ENCODE peak calls at places on chromosomes 16 and 17, in five cellular contexts. A, U, V, W and G are unnamed samples. For H3K36me3, the result is how much of the 10 kb centered on the place peaks cover.

GRCh38 chr16:51245306-51245705 is 94.2 kb upstream of the SALL1 start:
- DNase-seq in A (no peak), U (no peak), V (no peak), W (no peak), G (no peak)

GRCh38 chr16:70475054-70475871 is 20.9 kb downstream of the FCSK start:
- DNase-seq in A (no peak), U (no peak), V (no peak), W (no peak), G (no peak)

GRCh38 chr16:82627811-82628339 is 1.1 kb downstream of the CDH13 start:
- DNase-seq in A (peak), U (peak), V (no peak), W (no peak), G (peak)

GRCh38 chr17:81285179-81285878 is 9.8 kb downstream of the SLC38A10 start:
- DNase-seq in A (peak), U (peak), V (peak), W (no peak), G (peak)

GRCh38 chr16:69859105-69859969 is 91.8 kb upstream of the CLEC18A start:
- DNase-seq in A (peak), U (peak), V (peak), W (peak), G (peak)

GRCh38 chr16:85475233-85475632 is 137.9 kb upstream of the GSE1 start:
- DNase-seq in A (no peak), U (no peak), V (no peak), W (no peak), G (no peak)

GRCh38 chr17:43782903-43783462 is 2.7 kb downstream of the CFAP97D1 start:
- DNase-seq in A (no peak), U (no peak), V (no peak), W (no peak), G (no peak)

GRCh38 chr17:12727076-12727750 is 61.5 kb downstream of the MYOCD start:
- DNase-seq in A (no peak), U (no peak), V (no peak), W (no peak), G (no peak)

GRCh38 chr17:75731716-75732498 is 10.6 kb downstream of the ITGB4 start:
- DNase-seq in A (peak), U (no peak), V (no peak), W (no peak), G (peak)

GRCh38 chr17:74759243-74759801 is 10.9 kb downstream of the NHERF1 start:
- DNase-seq in A (no peak), U (no peak), V (peak), W (no peak), G (peak)

GRCh38 chr16:88687254-88687576 is 908 bp upstream of the SNAI3 start:
- DNase-seq in A (peak), U (no peak), V (no peak), W (no peak), G (no peak)

GRCh38 chr16:12998376-12999085 is 97.1 kb downstream of the SHISA9 start:
- DNase-seq in A (no peak), U (no peak), V (no peak), W (no peak), G (no peak)

GRCh38 chr17:82443465-82444283 is 6.9 kb downstream of the CYBC1 start:
- DNase-seq in A (no peak), U (no peak), V (no peak), W (no peak), G (no peak)

GRCh38 chr16:2166263-2167080 is 10.9 kb downstream of the TRAF7 start:
- DNase-seq in A (no peak), U (no peak), V (no peak), W (peak), G (peak)

GRCh38 chr17:7405413-7405881 is 1.6 kb upstream of the TMEM256 start:
- DNase-seq in A (peak), U (no peak), V (peak), W (no peak), G (no peak)

GRCh38 chr17:45225964-45226530 is 4.4 kb downstream of the FMNL1 start:
- DNase-seq in A (peak), U (peak), V (peak), W (no peak), G (peak)

GRCh38 chr16:84312783-84313382 is 18.2 kb downstream of the WFDC1 start:
- DNase-seq in A (peak), U (no peak), V (no peak), W (no peak), G (peak)

GRCh38 chr17:48549909-48550308 is 5.0 kb upstream of the HOXB2 start:
- DNase-seq in A (no peak), U (no peak), V (no peak), W (no peak), G (no peak)

GRCh38 chr17:59763861-59764260 is 56.4 kb downstream of the VMP1 start:
- DNase-seq in A (no peak), U (no peak), V (no peak), W (peak), G (no peak)

GRCh38 chr16:74695450-74696422 is 4.9 kb downstream of the MLKL start:
- DNase-seq in A (peak), U (peak), V (peak), W (peak), G (peak)

GRCh38 chr16:79792952-79793351 is 192.4 kb upstream of the MAF start:
- DNase-seq in A (peak), U (no peak), V (no peak), W (no peak), G (no peak)

GRCh38 chr17:333626-334396 is 18.8 kb downstream of the RPH3AL start:
- DNase-seq in A (peak), U (peak), V (no peak), W (no peak), G (peak)

GRCh38 chr16:19230575-19230974 is 55.0 kb upstream of the CLEC19A start:
- DNase-seq in A (no peak), U (no peak), V (no peak), W (no peak), G (no peak)

GRCh38 chr16:88534731-88535141 is 35.5 kb upstream of the ZC3H18 start:
- DNase-seq in A (peak), U (no peak), V (no peak), W (no peak), G (no peak)

GRCh38 chr17:44775838-44776621 is 17.2 kb downstream of the ADAM11 start:
- DNase-seq in A (no peak), U (no peak), V (no peak), W (no peak), G (peak)

GRCh38 chr16:50448522-50448921 is 79.7 kb upstream of the BRD7 start:
- DNase-seq in A (no peak), U (no peak), V (no peak), W (no peak), G (no peak)

GRCh38 chr17:59361916-59362810 is 30.7 kb downstream of the YPEL2 start:
- DNase-seq in A (no peak), U (no peak), V (no peak), W (peak), G (peak)

GRCh38 chr17:19004601-19005441 is at the start of gene FAM83G:
- DNase-seq in A (peak), U (peak), V (no peak), W (peak), G (peak)

GRCh38 chr17:37671813-37672544 is 28.7 kb upstream of the DDX52 start:
- DNase-seq in A (no peak), U (no peak), V (no peak), W (peak), G (no peak)

GRCh38 chr16:84581161-84581560 is 36.7 kb downstream of the COTL1 start:
- DNase-seq in A (no peak), U (no peak), V (no peak), W (no peak), G (no peak)

GRCh38 chr17:2484876-2485275 is 26.8 kb downstream of the METTL16 start:
- DNase-seq in A (no peak), U (no peak), V (no peak), W (no peak), G (no peak)

GRCh38 chr17:45579529-45580495 is 89.3 kb upstream of the PLEKHM1 start:
- DNase-seq in A (no peak), U (no peak), V (no peak), W (no peak), G (no peak)

GRCh38 chr16:381788-382717 is at the start of gene PGAP6:
- DNase-seq in A (peak), U (peak), V (peak), W (no peak), G (peak)

DNA sequence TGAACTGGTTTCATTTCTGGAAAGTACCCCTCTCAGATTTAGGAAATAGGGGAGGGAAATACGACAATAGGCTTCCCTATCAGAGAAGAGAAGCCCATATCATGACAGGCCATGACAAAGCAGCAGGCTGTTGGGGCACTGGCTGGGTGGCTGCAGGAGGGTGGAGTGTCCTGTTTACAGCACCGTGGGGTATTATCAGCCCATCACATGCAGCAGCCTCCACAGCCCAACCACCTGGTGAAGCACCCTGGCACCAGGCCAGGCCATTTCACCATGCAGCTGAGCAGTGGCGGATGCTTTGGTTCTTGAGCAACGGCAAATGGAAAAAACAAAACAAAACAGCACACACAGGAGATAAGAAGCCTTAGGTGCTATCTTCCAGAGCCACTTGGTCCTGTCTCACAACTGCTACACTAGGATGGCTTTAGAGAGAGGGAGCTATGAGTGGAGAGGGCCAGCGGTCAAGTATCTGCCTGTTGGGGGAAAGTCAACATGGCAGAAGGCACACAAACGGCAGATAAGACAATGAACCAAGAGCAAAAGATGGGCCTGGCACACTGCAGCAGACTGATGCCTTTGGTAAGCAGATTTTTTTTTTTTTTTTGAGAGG is 24.2 kb downstream of the FAM117A start:
- DNase-seq in A (peak), U (peak), V (peak), W (no peak), G (peak)
- H3K4me3 ChIP-seq in A (no peak), U (no peak), V (peak), W (no peak), G (no peak)

GRCh38 chr16:27499659-27500055 is 50.1 kb downstream of the GTF3C1 start:
- DNase-seq in A (no peak), U (peak), V (no peak), W (no peak), G (no peak)

GRCh38 chr16:27498020-27498419 is 51.7 kb downstream of the GTF3C1 start:
- DNase-seq in A (no peak), U (no peak), V (no peak), W (no peak), G (no peak)

GRCh38 chr16:27500801-27501200 is 48.9 kb downstream of the GTF3C1 start:
- DNase-seq in A (no peak), U (no peak), V (no peak), W (no peak), G (no peak)

GRCh38 chr16:27498916-27499658 is 50.6 kb downstream of the GTF3C1 start:
- DNase-seq in A (no peak), U (no peak), V (no peak), W (no peak), G (no peak)

GRCh38 chr16:27498426-27498825 is 51.3 kb downstream of the GTF3C1 start:
- DNase-seq in A (no peak), U (no peak), V (no peak), W (no peak), G (no peak)
- H3K36me3 ChIP-seq in A (under half), U (under half), V (half or more), W (under half), G (half or more)

GRCh38 chr17:8698142-8699050 is 46.2 kb downstream of the CCDC42 start:
- DNase-seq in A (peak), U (peak), V (no peak), W (no peak), G (no peak)
- H3K4me3 ChIP-seq in A (no peak), U (peak), V (no peak), W (no peak), G (no peak)

GRCh38 chr16:57747996-57748395 is 12.4 kb downstream of the KATNB1 start:
- DNase-seq in A (no peak), U (no peak), V (no peak), W (no peak), G (no peak)

GRCh38 chr16:57748596-57748995 is 13.0 kb downstream of the KATNB1 start:
- DNase-seq in A (peak), U (no peak), V (no peak), W (no peak), G (no peak)

GRCh38 chr16:57749872-57750452 is 14.4 kb downstream of the KATNB1 start:
- DNase-seq in A (no peak), U (no peak), V (no peak), W (no peak), G (no peak)

GRCh38 chr16:57747496-57747895 is 11.9 kb downstream of the KATNB1 start:
- DNase-seq in A (no peak), U (no peak), V (no peak), W (no peak), G (no peak)

DNA sequence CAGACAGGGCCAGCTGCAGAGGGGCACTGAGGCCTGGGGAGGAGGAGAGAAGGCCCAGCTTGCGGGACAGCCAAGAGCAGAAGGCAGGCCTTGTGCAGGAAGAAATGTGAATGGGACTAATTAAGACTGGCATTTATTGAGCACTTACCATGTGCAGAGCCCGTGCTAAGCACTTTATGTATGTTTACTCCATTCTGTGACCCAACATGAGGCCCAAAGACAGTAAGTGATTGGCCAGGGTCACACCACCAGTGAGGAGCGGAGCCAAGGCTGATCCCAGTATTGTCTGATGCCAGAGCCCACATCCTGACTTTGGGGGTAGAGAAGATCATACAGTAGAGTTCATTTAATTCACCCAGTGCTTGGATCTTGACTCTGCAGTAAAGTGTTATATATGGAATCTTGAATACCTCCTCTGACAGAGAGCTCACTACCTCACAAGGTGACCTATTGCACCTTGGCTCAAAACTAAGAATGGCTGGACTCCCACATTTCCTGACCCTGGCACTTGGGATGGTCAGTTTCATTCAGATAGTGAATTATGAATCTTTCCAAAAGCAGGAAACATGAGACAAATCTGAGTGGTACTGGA is 13.6 kb downstream of the KATNB1 start:
- DNase-seq in A (no peak), U (no peak), V (no peak), W (no peak), G (no peak)
- H3K36me3 ChIP-seq in A (under half), U (under half), V (half or more), W (under half), G (under half)

DNA sequence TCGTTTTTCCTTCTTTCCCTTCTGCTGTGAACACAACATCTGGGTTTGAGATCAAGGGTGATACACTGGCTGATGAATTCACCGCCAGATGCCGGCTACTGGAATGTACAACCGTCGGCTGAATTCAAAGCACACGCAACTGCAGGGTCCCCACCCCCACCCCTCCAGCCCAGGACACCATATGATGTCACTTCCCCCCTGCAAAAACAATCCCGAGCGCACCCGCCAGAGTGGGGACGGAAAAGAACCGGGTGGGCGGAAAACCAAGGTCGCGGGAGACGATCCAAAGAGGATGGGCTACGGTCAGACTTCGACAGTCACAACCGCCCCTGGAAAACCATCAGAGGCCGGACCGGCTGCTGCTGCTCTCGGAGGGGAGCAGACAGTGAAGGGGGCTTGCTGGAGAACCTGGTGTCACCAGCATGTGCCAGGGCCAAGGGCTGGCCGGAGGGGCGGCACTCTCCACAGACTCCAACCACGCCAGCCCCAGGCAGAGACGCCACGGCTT is 23.3 kb downstream of the CEP295NL start:
- DNase-seq in A (peak), U (peak), V (peak), W (no peak), G (no peak)
- H3K4me3 ChIP-seq in A (no peak), U (peak), V (no peak), W (no peak), G (no peak)

GRCh38 chr17:47222032-47222431 is 12.9 kb downstream of the MYL4 start:
- DNase-seq in A (no peak), U (no peak), V (no peak), W (no peak), G (peak)
- H3K36me3 ChIP-seq in A (under half), U (under half), V (under half), W (under half), G (under half)